ENCODE peak calls at places on chromosomes 16 and 17, in four cellular contexts. Y, Z, J and W are unnamed samples.

GRCh38 chr17:78538033-78538776 is 39.0 kb downstream of the DNAH17 start:
- DNase-seq in Y (no peak), Z (no peak), J (no peak), W (no peak)

GRCh38 chr17:40086150-40087044 is 14.0 kb downstream of the NR1D1 start:
- DNase-seq in Y (no peak), Z (no peak), J (peak; percentile 54), W (no peak)

GRCh38 chr17:64702815-64703214 is 40.7 kb upstream of the SMURF2 start:
- DNase-seq in Y (no peak), Z (no peak), J (no peak), W (no peak)

GRCh38 chr16:75526032-75526790 is 9.7 kb downstream of the CHST5 start:
- DNase-seq in Y (no peak), Z (no peak), J (no peak), W (no peak)

GRCh38 chr17:78904371-78904770 is 1.4 kb upstream of the CEP295NL start:
- DNase-seq in Y (no peak), Z (no peak), J (no peak), W (no peak)

GRCh38 chr17:82424001-82424862 is 5.8 kb upstream of the OGFOD3 start:
- DNase-seq in Y (peak; percentile 36), Z (no peak), J (no peak), W (peak; percentile 24)

GRCh38 chr17:71995570-71995969 is 125.2 kb upstream of the SOX9 start:
- DNase-seq in Y (no peak), Z (no peak), J (no peak), W (peak; percentile 28)

GRCh38 chr17:42928714-42929496 is 28.3 kb downstream of the G6PC1 start:
- DNase-seq in Y (peak; percentile 60), Z (no peak), J (peak; percentile 61), W (peak; percentile 80)

GRCh38 chr16:89815639-89816348 is 653 bp downstream of the FANCA start:
- DNase-seq in Y (no peak), Z (no peak), J (no peak), W (no peak)

GRCh38 chr16:73166972-73167550 is 119.1 kb upstream of the ZFHX3 start:
- DNase-seq in Y (no peak), Z (no peak), J (no peak), W (no peak)

GRCh38 chr17:2598166-2598565 is 4.7 kb downstream of the PAFAH1B1 start:
- DNase-seq in Y (no peak), Z (no peak), J (no peak), W (peak; percentile 70)

GRCh38 chr16:84774810-84775209 is 45.0 kb upstream of the CRISPLD2 start:
- DNase-seq in Y (no peak), Z (peak; percentile 48), J (peak; percentile 64), W (peak; percentile 89)

GRCh38 chr16:35795361-35796029 is 2336.1 kb downstream of the TP53TG3F start:
- DNase-seq in Y (no peak), Z (no peak), J (no peak), W (no peak)

GRCh38 chr17:64457156-64457555 is 8.2 kb downstream of the MILR1 start:
- DNase-seq in Y (no peak), Z (no peak), J (no peak), W (peak; percentile 80)

GRCh38 chr17:41008811-41009210 is at the start of gene KRTAP3-1:
- DNase-seq in Y (no peak), Z (no peak), J (no peak), W (no peak)

GRCh38 chr16:89143201-89143741 is 28.3 kb upstream of the CDH15 start:
- DNase-seq in Y (no peak), Z (no peak), J (no peak), W (no peak)

GRCh38 chr16:53542283-53542682 is 39.3 kb upstream of the AKTIP start:
- DNase-seq in Y (no peak), Z (no peak), J (no peak), W (no peak)
- TF ChIP-seq CTCF in Y (no peak), Z (no peak), J (no peak), W (no peak)

DNA sequence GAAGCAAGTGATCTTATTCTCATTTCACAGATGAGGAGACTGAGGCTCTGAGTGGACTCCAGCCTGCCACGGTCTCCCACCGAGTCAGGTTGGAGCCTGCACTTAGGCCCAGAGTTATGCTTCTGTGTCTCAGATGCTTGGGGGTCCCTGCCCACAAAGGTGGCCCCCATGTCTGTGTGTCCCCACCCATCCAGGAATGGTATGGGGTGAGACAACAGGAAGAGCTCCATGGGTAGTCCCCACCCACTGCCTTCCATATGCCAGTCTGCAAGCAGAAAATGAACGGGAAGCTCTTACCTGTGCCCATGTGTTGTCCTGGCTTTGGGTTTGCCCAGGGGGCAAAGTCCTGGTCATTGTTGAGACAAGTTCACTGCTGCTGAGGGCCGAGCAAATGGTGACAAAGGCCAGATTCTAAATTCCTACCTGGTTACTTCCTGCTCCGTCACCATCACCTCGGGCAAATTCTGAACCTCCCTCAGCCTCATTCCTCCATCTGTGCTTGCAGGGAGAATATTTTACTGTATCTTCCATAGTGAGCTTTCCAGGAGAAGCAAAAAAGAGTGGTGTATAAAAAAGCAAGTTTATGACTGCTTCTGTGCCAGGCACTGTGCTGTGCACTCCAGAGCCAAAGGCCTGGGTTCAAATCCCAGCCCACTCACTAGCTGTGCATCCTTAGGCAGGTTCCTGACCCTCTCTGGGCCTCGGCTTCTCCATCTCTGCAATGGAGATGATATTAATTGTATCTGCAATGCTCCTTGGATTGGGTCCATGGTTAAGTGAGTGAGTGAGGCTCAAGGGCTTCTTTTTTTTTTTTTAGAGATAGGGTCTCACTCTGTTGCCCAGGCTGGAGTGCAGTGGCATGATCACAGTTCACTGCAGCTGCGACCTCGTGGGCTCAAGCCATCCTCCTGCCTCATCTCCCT is 9.3 kb downstream of the IL4R start:
- DNase-seq in Y (no peak), Z (no peak), J (peak; percentile 0), W (no peak)
- H3K4me3 ChIP-seq in Y (no peak overlapping the region), Z (no peak overlapping the region), J (no peak overlapping the region), W (no peak overlapping the region)

GRCh38 chr17:4998027-4998665 is 396 bp downstream of the KIF1C start:
- DNase-seq in Y (no peak), Z (no peak), J (peak; percentile 43), W (peak; percentile 17)

GRCh38 chr17:4999429-5000093 is 1.8 kb downstream of the KIF1C start:
- DNase-seq in Y (no peak), Z (no peak), J (peak; percentile 18), W (no peak)

GRCh38 chr17:5000237-5000639 is 2.5 kb downstream of the KIF1C start:
- DNase-seq in Y (no peak), Z (no peak), J (peak; percentile 82), W (no peak)

GRCh38 chr17:4998666-4999428 is 1.1 kb downstream of the KIF1C start:
- DNase-seq in Y (no peak), Z (no peak), J (peak; percentile 20), W (no peak)

DNA sequence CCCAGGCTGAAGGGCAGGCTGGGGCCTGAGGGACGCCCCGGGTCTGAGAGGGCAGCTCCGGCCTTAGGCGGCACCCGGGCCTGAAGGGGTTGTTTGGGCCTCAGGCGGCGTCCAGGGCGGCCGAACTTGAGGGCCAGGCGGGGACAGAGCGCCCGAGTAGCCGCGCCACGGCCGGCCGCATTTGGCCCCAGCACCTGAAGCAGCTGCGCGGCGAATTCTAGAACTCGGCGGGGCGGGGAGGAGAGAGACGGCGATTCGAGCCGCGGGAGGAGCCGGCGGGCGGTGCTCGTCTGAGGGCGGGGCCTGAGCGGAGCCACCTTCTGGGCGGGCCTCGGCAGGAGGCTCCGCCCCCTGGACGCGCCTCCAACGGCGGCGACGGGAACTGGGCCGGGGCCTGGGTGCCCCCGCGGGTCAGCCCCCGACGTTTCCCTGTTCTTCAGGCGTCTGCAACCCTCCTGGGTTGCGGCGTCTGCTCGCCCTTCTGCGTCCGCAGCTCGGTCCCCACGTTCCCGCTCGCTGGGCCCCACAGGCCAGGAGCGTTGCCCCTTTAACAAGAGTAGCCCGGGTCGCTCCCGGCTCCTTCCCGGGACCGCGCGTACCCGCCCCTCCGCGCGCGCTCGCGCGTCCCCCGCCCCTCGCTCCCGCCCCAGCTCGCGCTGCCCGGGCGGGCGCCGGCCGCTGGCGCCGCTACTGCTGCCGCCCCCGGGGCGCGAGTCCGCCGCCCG is at the start of the genes INCA1 and KIF1C:
- DNase-seq in Y (peak; percentile 72), Z (peak; percentile 33), J (peak; percentile 90), W (peak; percentile 88)
- TF ChIP-seq CTCF in Y (no peak), Z (no peak), J (peak; percentile 24), W (no peak)

GRCh38 chr17:45894022-45894784 is at the start of gene MAPT:
- DNase-seq in Y (peak; percentile 93), Z (peak; percentile 69), J (peak; percentile 81), W (peak; percentile 89)

GRCh38 chr17:45895969-45896793 is 1.8 kb downstream of the MAPT start:
- DNase-seq in Y (no peak), Z (no peak), J (no peak), W (peak; percentile 19)

GRCh38 chr17:45895304-45895968 is 1.1 kb downstream of the MAPT start:
- DNase-seq in Y (no peak), Z (no peak), J (no peak), W (peak; percentile 18)

GRCh38 chr17:45896803-45897693 is 2.7 kb downstream of the MAPT start:
- DNase-seq in Y (no peak), Z (no peak), J (no peak), W (peak; percentile 0)

DNA sequence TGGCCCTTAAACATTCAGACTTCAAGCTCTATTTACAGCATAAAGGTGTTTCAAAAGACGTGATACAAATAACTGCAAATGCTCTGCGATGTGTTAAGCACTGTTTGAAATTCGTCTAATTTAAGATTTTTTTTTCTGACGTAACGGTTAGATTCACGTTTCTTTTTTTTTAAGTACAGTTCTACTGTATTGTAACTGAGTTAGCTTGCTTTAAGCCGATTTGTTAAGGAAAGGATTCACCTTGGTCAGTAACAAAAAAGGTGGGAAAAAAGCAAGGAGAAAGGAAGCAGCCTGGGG is 681 bp upstream of the MAPT start:
- DNase-seq in Y (no peak), Z (no peak), J (no peak), W (no peak)
- H3K4me3 ChIP-seq in Y (peak overlapping the region; percentile 93), Z (peak overlapping the region; percentile 55), J (peak overlapping the region; percentile 62), W (peak overlapping the region; percentile 46)

GRCh38 chr16:4183258-4184037 is 58.4 kb downstream of the SRL start:
- DNase-seq in Y (peak; percentile 82), Z (no peak), J (peak; percentile 83), W (peak; percentile 90)
- TF ChIP-seq CTCF in Y (no peak), Z (no peak), J (no peak), W (no peak)

GRCh38 chr16:68739964-68740627 is 3.0 kb downstream of the CDH1 start:
- DNase-seq in Y (no peak), Z (no peak), J (no peak), W (no peak)

GRCh38 chr16:68734782-68735181 is 2.3 kb upstream of the CDH1 start:
- DNase-seq in Y (no peak), Z (no peak), J (no peak), W (no peak)

GRCh38 chr16:68736561-68736960 is 531 bp upstream of the CDH1 start:
- DNase-seq in Y (no peak), Z (no peak), J (no peak), W (no peak)

GRCh38 chr16:68737730-68738590 is 868 bp downstream of the CDH1 start:
- DNase-seq in Y (no peak), Z (no peak), J (no peak), W (no peak)

DNA sequence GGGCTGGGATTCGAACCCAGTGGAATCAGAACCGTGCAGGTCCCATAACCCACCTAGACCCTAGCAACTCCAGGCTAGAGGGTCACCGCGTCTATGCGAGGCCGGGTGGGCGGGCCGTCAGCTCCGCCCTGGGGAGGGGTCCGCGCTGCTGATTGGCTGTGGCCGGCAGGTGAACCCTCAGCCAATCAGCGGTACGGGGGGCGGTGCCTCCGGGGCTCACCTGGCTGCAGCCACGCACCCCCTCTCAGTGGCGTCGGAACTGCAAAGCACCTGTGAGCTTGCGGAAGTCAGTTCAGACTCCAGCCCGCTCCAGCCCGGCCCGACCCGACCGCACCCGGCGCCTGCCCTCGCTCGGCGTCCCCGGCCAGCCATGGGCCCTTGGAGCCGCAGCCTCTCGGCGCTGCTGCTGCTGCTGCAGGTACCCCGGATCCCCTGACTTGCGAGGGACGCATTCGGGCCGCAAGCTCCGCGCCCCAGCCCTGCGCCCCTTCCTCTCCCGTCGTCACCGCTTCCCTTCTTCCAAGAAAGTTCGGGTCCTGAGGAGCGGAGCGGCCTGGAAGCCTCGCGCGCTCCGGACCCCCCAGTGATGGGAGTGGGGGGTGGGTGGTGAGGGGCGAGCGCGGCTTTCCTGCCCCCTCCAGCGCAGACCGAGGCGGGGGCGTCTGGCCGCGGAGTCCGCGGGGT is at the start of gene CDH1:
- DNase-seq in Y (peak; percentile 73), Z (no peak), J (no peak), W (no peak)
- H3K4me3 ChIP-seq in Y (peak within 1 kb of the TSS; percentile 86), Z (peak within 1 kb of the TSS; percentile 48), J (no peak within 1 kb of the TSS), W (no peak within 1 kb of the TSS)